ENCODE peak calls at places on chromosomes 7 and 10, in eight cellular contexts. One of them, this sample, is unnamed. For H3K4me1, the result is how much of the 10 kb centered on the place peaks cover.

GRCh38 chr7:112157072-112157471 is 49.1 kb downstream of the DOCK4 start:
- DNase-seq in Panc1: no peak
- DNase-seq in breast epithelium: peak
- DNase-seq in spleen: no peak
- DNase-seq in GM23338: no peak
- DNase-seq in H1: no peak
- DNase-seq in K562: no peak
- DNase-seq in transverse colon: no peak
- DNase-seq in this sample: no peak

GRCh38 chr7:141071260-141071854 is 2.5 kb upstream of the TMEM178B start:
- DNase-seq in Panc1: no peak
- DNase-seq in breast epithelium: no peak
- DNase-seq in H1: peak
- DNase-seq in K562: peak
- DNase-seq in GM23338: peak
- DNase-seq in transverse colon: peak
- DNase-seq in spleen: no peak
- DNase-seq in this sample: peak

GRCh38 chr10:17227367-17228080 is 517 bp upstream of the VIM start:
- DNase-seq in K562: no peak
- DNase-seq in GM23338: peak
- DNase-seq in transverse colon: no peak
- DNase-seq in breast epithelium: no peak
- DNase-seq in Panc1: no peak
- DNase-seq in spleen: no peak
- DNase-seq in H1: no peak
- DNase-seq in this sample: no peak

GRCh38 chr7:135232720-135233119 is 918 bp upstream of the STRA8 start:
- DNase-seq in H1: peak
- DNase-seq in spleen: no peak
- DNase-seq in K562: peak
- DNase-seq in GM23338: peak
- DNase-seq in Panc1: no peak
- DNase-seq in breast epithelium: no peak
- DNase-seq in transverse colon: no peak
- DNase-seq in this sample: no peak

GRCh38 chr7:36726806-36727503 is 2.7 kb upstream of the AOAH start:
- DNase-seq in Panc1: no peak
- DNase-seq in H1: no peak
- DNase-seq in K562: no peak
- DNase-seq in GM23338: no peak
- DNase-seq in transverse colon: no peak
- DNase-seq in breast epithelium: no peak
- DNase-seq in spleen: no peak
- DNase-seq in this sample: no peak

GRCh38 chr10:114684822-114685209 is 26.7 kb upstream of the ABLIM1 start:
- DNase-seq in Panc1: no peak
- DNase-seq in H1: no peak
- DNase-seq in transverse colon: no peak
- DNase-seq in breast epithelium: no peak
- DNase-seq in spleen: no peak
- DNase-seq in K562: no peak
- DNase-seq in GM23338: no peak
- DNase-seq in this sample: no peak

GRCh38 chr10:132169766-132170560 is 16.8 kb upstream of the DPYSL4 start:
- DNase-seq in K562: no peak
- DNase-seq in Panc1: no peak
- DNase-seq in H1: no peak
- DNase-seq in spleen: peak
- DNase-seq in breast epithelium: no peak
- DNase-seq in GM23338: peak
- DNase-seq in transverse colon: no peak
- DNase-seq in this sample: no peak

GRCh38 chr10:12481956-12482355 is 132.6 kb downstream of the CAMK1D start:
- DNase-seq in breast epithelium: no peak
- DNase-seq in K562: no peak
- DNase-seq in GM23338: no peak
- DNase-seq in transverse colon: no peak
- DNase-seq in spleen: peak
- DNase-seq in H1: no peak
- DNase-seq in Panc1: no peak
- DNase-seq in this sample: no peak

GRCh38 chr7:4747013-4747412 is 28.4 kb upstream of the AP5Z1 start:
- DNase-seq in H1: no peak
- DNase-seq in Panc1: no peak
- DNase-seq in spleen: no peak
- DNase-seq in transverse colon: no peak
- DNase-seq in K562: no peak
- DNase-seq in GM23338: no peak
- DNase-seq in breast epithelium: no peak
- DNase-seq in this sample: no peak

GRCh38 chr7:4745971-4746919 is 29.2 kb upstream of the AP5Z1 start:
- DNase-seq in transverse colon: peak
- DNase-seq in breast epithelium: no peak
- DNase-seq in spleen: no peak
- DNase-seq in GM23338: no peak
- DNase-seq in Panc1: no peak
- DNase-seq in K562: no peak
- DNase-seq in H1: no peak
- DNase-seq in this sample: no peak

GRCh38 chr7:4742852-4743251 is 32.6 kb upstream of the AP5Z1 start:
- DNase-seq in spleen: no peak
- DNase-seq in Panc1: no peak
- DNase-seq in breast epithelium: no peak
- DNase-seq in K562: no peak
- DNase-seq in transverse colon: no peak
- DNase-seq in GM23338: no peak
- DNase-seq in H1: no peak
- DNase-seq in this sample: no peak

GRCh38 chr7:4745265-4745919 is 30.0 kb upstream of the AP5Z1 start:
- DNase-seq in transverse colon: no peak
- DNase-seq in breast epithelium: no peak
- DNase-seq in K562: no peak
- DNase-seq in Panc1: no peak
- DNase-seq in H1: no peak
- DNase-seq in GM23338: no peak
- DNase-seq in spleen: no peak
- DNase-seq in this sample: no peak

GRCh38 chr7:4744391-4745264 is 30.8 kb upstream of the AP5Z1 start:
- DNase-seq in breast epithelium: peak
- DNase-seq in H1: peak
- DNase-seq in GM23338: peak
- DNase-seq in spleen: peak
- DNase-seq in K562: peak
- DNase-seq in transverse colon: peak
- DNase-seq in Panc1: peak
- DNase-seq in this sample: peak
- H3K4me1 ChIP-seq in breast epithelium: under half
- H3K4me1 ChIP-seq in H1: under half
- H3K4me1 ChIP-seq in GM23338: under half
- H3K4me1 ChIP-seq in spleen: half or more
- H3K4me1 ChIP-seq in K562: under half
- H3K4me1 ChIP-seq in transverse colon: half or more
- H3K4me1 ChIP-seq in Panc1: under half
- H3K4me1 ChIP-seq in this sample: half or more

GRCh38 chr7:159095979-159096411 is 48.7 kb downstream of the VIPR2 start:
- DNase-seq in H1: no peak
- DNase-seq in spleen: peak
- DNase-seq in breast epithelium: no peak
- DNase-seq in K562: no peak
- DNase-seq in transverse colon: peak
- DNase-seq in Panc1: no peak
- DNase-seq in GM23338: no peak
- DNase-seq in this sample: peak

GRCh38 chr7:159093351-159093971 is 51.2 kb downstream of the VIPR2 start:
- DNase-seq in K562: no peak
- DNase-seq in H1: peak
- DNase-seq in spleen: peak
- DNase-seq in transverse colon: peak
- DNase-seq in GM23338: no peak
- DNase-seq in Panc1: no peak
- DNase-seq in breast epithelium: no peak
- DNase-seq in this sample: peak

GRCh38 chr7:159094919-159095915 is 49.5 kb downstream of the VIPR2 start:
- DNase-seq in H1: no peak
- DNase-seq in GM23338: no peak
- DNase-seq in Panc1: no peak
- DNase-seq in spleen: no peak
- DNase-seq in K562: no peak
- DNase-seq in transverse colon: no peak
- DNase-seq in breast epithelium: no peak
- DNase-seq in this sample: peak

GRCh38 chr7:159092701-159093121 is 52.0 kb downstream of the VIPR2 start:
- DNase-seq in Panc1: no peak
- DNase-seq in transverse colon: peak
- DNase-seq in breast epithelium: no peak
- DNase-seq in GM23338: no peak
- DNase-seq in spleen: peak
- DNase-seq in H1: peak
- DNase-seq in K562: no peak
- DNase-seq in this sample: peak

DNA sequence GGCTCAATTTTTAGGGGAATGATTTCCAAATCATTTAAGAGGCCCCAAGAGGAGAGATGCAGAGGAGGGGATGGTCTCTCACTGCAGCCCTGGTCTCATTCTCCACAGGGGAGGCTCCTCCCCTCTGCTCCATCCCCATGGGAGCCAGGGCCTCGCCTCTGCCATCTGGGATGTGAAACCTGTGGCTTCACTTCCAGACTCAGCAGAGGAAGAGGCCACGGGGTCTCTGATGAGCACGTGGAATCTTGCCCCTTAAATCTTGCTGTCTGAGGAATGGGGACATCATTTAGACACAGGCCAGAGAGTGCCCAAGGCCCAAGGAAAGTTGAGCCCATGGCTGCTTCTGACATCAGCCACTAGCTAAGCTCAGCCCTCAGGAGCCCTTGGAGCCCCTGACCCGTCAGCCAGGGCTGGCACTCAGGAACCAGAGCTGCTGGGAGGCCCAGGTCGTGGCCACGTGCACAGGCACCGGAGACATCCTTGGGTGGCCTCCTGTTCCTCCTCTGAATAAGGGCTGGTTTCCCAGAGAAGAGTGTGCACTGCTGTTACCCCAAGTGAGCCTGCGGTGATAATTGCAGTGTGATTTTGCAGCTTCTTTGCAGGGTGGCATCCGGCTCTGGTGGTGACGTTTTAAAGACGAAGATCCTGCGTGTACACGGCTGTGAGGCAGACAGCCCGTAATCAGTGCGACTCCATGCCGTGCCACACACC is 50.5 kb downstream of the VIPR2 start:
- DNase-seq in Panc1: no peak
- DNase-seq in transverse colon: peak
- DNase-seq in K562: no peak
- DNase-seq in GM23338: no peak
- DNase-seq in H1: peak
- DNase-seq in breast epithelium: no peak
- DNase-seq in spleen: peak
- DNase-seq in this sample: peak
- H3K27ac ChIP-seq in Panc1: no peak
- H3K27ac ChIP-seq in transverse colon: no peak
- H3K27ac ChIP-seq in K562: no peak
- H3K27ac ChIP-seq in GM23338: no peak
- H3K27ac ChIP-seq in H1: no peak
- H3K27ac ChIP-seq in breast epithelium: no peak
- H3K27ac ChIP-seq in spleen: no peak
- H3K27ac ChIP-seq in this sample: no peak

GRCh38 chr7:151867912-151868804 is 8.8 kb downstream of the PRKAG2 start:
- DNase-seq in K562: no peak
- DNase-seq in breast epithelium: peak
- DNase-seq in H1: no peak
- DNase-seq in GM23338: no peak
- DNase-seq in transverse colon: no peak
- DNase-seq in Panc1: no peak
- DNase-seq in spleen: peak
- DNase-seq in this sample: no peak
- TF ChIP-seq POLR2AphosphoS5 in K562: no peak
- TF ChIP-seq POLR2AphosphoS5 in breast epithelium: no peak
- TF ChIP-seq POLR2AphosphoS5 in H1: no peak
- TF ChIP-seq POLR2AphosphoS5 in GM23338: no peak
- TF ChIP-seq POLR2AphosphoS5 in transverse colon: no peak
- TF ChIP-seq POLR2AphosphoS5 in Panc1: no peak
- TF ChIP-seq POLR2AphosphoS5 in spleen: no peak
- TF ChIP-seq POLR2AphosphoS5 in this sample: no peak

GRCh38 chr10:48729222-48729621 is 44.5 kb downstream of the WDFY4 start:
- DNase-seq in K562: no peak
- DNase-seq in spleen: no peak
- DNase-seq in Panc1: no peak
- DNase-seq in breast epithelium: no peak
- DNase-seq in H1: no peak
- DNase-seq in GM23338: no peak
- DNase-seq in transverse colon: no peak
- DNase-seq in this sample: no peak

GRCh38 chr10:48722153-48722861 is 37.6 kb downstream of the WDFY4 start:
- DNase-seq in GM23338: no peak
- DNase-seq in transverse colon: no peak
- DNase-seq in spleen: no peak
- DNase-seq in breast epithelium: no peak
- DNase-seq in Panc1: no peak
- DNase-seq in K562: no peak
- DNase-seq in H1: no peak
- DNase-seq in this sample: no peak

GRCh38 chr10:48727866-48728265 is 43.2 kb downstream of the WDFY4 start:
- DNase-seq in GM23338: no peak
- DNase-seq in breast epithelium: no peak
- DNase-seq in Panc1: no peak
- DNase-seq in K562: no peak
- DNase-seq in transverse colon: no peak
- DNase-seq in spleen: no peak
- DNase-seq in H1: no peak
- DNase-seq in this sample: no peak

GRCh38 chr10:48724127-48724526 is 39.5 kb downstream of the WDFY4 start:
- DNase-seq in K562: no peak
- DNase-seq in transverse colon: no peak
- DNase-seq in breast epithelium: no peak
- DNase-seq in spleen: no peak
- DNase-seq in GM23338: no peak
- DNase-seq in H1: no peak
- DNase-seq in Panc1: no peak
- DNase-seq in this sample: no peak

DNA sequence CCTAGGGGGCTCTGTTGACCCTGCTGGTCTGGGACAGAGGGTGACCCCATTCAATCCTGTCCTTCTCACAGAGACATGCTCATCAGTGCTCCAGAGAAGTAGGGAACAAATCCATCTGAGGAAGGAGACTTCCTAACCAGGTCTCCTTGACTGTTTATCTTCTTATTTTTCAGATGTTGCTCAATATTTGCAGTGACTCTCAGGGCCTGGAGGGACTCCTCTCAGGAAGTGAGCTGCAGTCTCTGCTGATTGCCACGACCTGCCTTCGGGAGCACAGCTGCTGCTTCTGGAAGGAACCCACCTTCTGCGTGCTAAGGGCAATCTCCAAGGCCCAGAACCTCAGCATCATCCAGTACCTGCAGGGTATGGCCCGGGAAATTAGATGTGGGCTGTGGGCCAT is 41.0 kb downstream of the WDFY4 start:
- DNase-seq in spleen: no peak
- DNase-seq in Panc1: no peak
- DNase-seq in breast epithelium: no peak
- DNase-seq in GM23338: no peak
- DNase-seq in K562: no peak
- DNase-seq in H1: no peak
- DNase-seq in transverse colon: no peak
- DNase-seq in this sample: no peak
- H3K4me1 ChIP-seq in spleen: under half
- H3K4me1 ChIP-seq in Panc1: under half
- H3K4me1 ChIP-seq in breast epithelium: under half
- H3K4me1 ChIP-seq in GM23338: under half
- H3K4me1 ChIP-seq in K562: under half
- H3K4me1 ChIP-seq in H1: under half
- H3K4me1 ChIP-seq in transverse colon: under half
- H3K4me1 ChIP-seq in this sample: under half

This sample was measured in sigmoid colon.